ENCODE peak calls at places on chromosomes 7 and 10, in five cellular contexts. P is activated CD4-positive, CD25-positive, alpha-beta regulatory T cell; W is sigmoid colon; L is stimulated activated CD8-positive, alpha-beta memory T cell treated with anti-CD3 and anti-CD28 coated beads, Interleukin-7, amount 100 ng/mL, for 24 hours; S is globus pallidus. B is an unnamed sample.

GRCh38 chr10:86049442-86049841 is 317.2 kb downstream of the GRID1 start:
- DNase-seq in P (no peak), W (no peak), L (no peak), S (no peak), B (no peak)

GRCh38 chr7:151126500-151127137 is 40.3 kb downstream of the AGAP3 start:
- DNase-seq in P (no peak), W (no peak), L (no peak), S (no peak), B (no peak)

GRCh38 chr7:4724648-4725013 is 42.5 kb downstream of the FOXK1 start:
- DNase-seq in P (no peak), W (no peak), L (no peak), S (no peak), B (no peak)

GRCh38 chr7:155166108-155166507 is 96.0 kb downstream of the HTR5A start:
- DNase-seq in P (no peak), W (no peak), L (no peak), S (no peak), B (no peak)

GRCh38 chr10:132169031-132169765 is 17.6 kb upstream of the DPYSL4 start:
- DNase-seq in P (no peak), W (no peak), L (no peak), S (no peak), B (no peak)

GRCh38 chr7:115477193-115477651 is 553.3 kb downstream of the TFEC start:
- DNase-seq in P (no peak), W (no peak), L (no peak), S (no peak), B (no peak)

GRCh38 chr10:79244068-79244442 is 103.2 kb upstream of the PPIF start:
- DNase-seq in P (no peak), W (no peak), L (no peak), S (no peak), B (no peak)

GRCh38 chr7:68722044-68722443 is 876.2 kb upstream of the AUTS2 start:
- DNase-seq in P (no peak), W (no peak), L (no peak), S (no peak), B (no peak)

GRCh38 chr7:143882611-143883078 is 19.3 kb downstream of the TCAF1 start:
- DNase-seq in P (no peak), W (peak), L (no peak), S (peak), B (peak)

B was measured in COLO829.